ENCODE peak calls at places on chromosomes 7 and 10, in eight cellular contexts. One of them, this sample, is unnamed.

GRCh38 chr10:129774082-129774735 is 189.9 kb downstream of the EBF3 start:
- DNase-seq in transverse colon: no peak
- DNase-seq in naive thymus-derived CD4-positive, alpha-beta T cell: no peak
- DNase-seq in CD4-positive, CD25-positive, alpha-beta regulatory T cell: no peak
- DNase-seq in body of pancreas: no peak
- DNase-seq in left ventricle myocardium inferior: no peak
- DNase-seq in heart left ventricle: no peak
- DNase-seq in breast epithelium: no peak
- DNase-seq in this sample: peak

GRCh38 chr7:7183061-7183832 is 903 bp downstream of the C1GALT1 start:
- DNase-seq in transverse colon: peak
- DNase-seq in naive thymus-derived CD4-positive, alpha-beta T cell: peak
- DNase-seq in CD4-positive, CD25-positive, alpha-beta regulatory T cell: peak
- DNase-seq in body of pancreas: peak
- DNase-seq in left ventricle myocardium inferior: peak
- DNase-seq in heart left ventricle: peak
- DNase-seq in breast epithelium: peak
- DNase-seq in this sample: peak

GRCh38 chr7:17233643-17234397 is 64.6 kb upstream of the AHR start:
- DNase-seq in transverse colon: no peak
- DNase-seq in naive thymus-derived CD4-positive, alpha-beta T cell: peak
- DNase-seq in CD4-positive, CD25-positive, alpha-beta regulatory T cell: peak
- DNase-seq in body of pancreas: no peak
- DNase-seq in left ventricle myocardium inferior: no peak
- DNase-seq in heart left ventricle: no peak
- DNase-seq in breast epithelium: no peak
- DNase-seq in this sample: no peak

GRCh38 chr10:87860156-87860795 is 3.1 kb downstream of the KLLN start:
- DNase-seq in transverse colon: no peak
- DNase-seq in naive thymus-derived CD4-positive, alpha-beta T cell: peak
- DNase-seq in CD4-positive, CD25-positive, alpha-beta regulatory T cell: peak
- DNase-seq in body of pancreas: peak
- DNase-seq in left ventricle myocardium inferior: no peak
- DNase-seq in heart left ventricle: no peak
- DNase-seq in breast epithelium: no peak
- DNase-seq in this sample: peak

GRCh38 chr10:7483848-7484247 is 73.0 kb upstream of the SFMBT2 start:
- DNase-seq in transverse colon: no peak
- DNase-seq in naive thymus-derived CD4-positive, alpha-beta T cell: peak
- DNase-seq in CD4-positive, CD25-positive, alpha-beta regulatory T cell: peak
- DNase-seq in body of pancreas: no peak
- DNase-seq in left ventricle myocardium inferior: no peak
- DNase-seq in heart left ventricle: no peak
- DNase-seq in breast epithelium: no peak
- DNase-seq in this sample: no peak

GRCh38 chr10:4131407-4132215 is 346.6 kb upstream of the KLF6 start:
- DNase-seq in transverse colon: no peak
- DNase-seq in naive thymus-derived CD4-positive, alpha-beta T cell: peak
- DNase-seq in CD4-positive, CD25-positive, alpha-beta regulatory T cell: peak
- DNase-seq in body of pancreas: peak
- DNase-seq in left ventricle myocardium inferior: no peak
- DNase-seq in heart left ventricle: no peak
- DNase-seq in breast epithelium: no peak
- DNase-seq in this sample: no peak

GRCh38 chr7:157690833-157691382 is 354.1 kb downstream of the DNAJB6 start:
- DNase-seq in transverse colon: peak
- DNase-seq in naive thymus-derived CD4-positive, alpha-beta T cell: no peak
- DNase-seq in CD4-positive, CD25-positive, alpha-beta regulatory T cell: no peak
- DNase-seq in body of pancreas: peak
- DNase-seq in left ventricle myocardium inferior: peak
- DNase-seq in heart left ventricle: peak
- DNase-seq in breast epithelium: no peak
- DNase-seq in this sample: peak

GRCh38 chr7:1349351-1349761 is 109.9 kb downstream of the MICALL2 start:
- DNase-seq in transverse colon: no peak
- DNase-seq in naive thymus-derived CD4-positive, alpha-beta T cell: no peak
- DNase-seq in CD4-positive, CD25-positive, alpha-beta regulatory T cell: no peak
- DNase-seq in body of pancreas: no peak
- DNase-seq in left ventricle myocardium inferior: no peak
- DNase-seq in heart left ventricle: no peak
- DNase-seq in breast epithelium: no peak
- DNase-seq in this sample: no peak

GRCh38 chr10:119337796-119338432 is 130.5 kb downstream of the GRK5 start:
- DNase-seq in transverse colon: no peak
- DNase-seq in naive thymus-derived CD4-positive, alpha-beta T cell: no peak
- DNase-seq in CD4-positive, CD25-positive, alpha-beta regulatory T cell: no peak
- DNase-seq in body of pancreas: no peak
- DNase-seq in left ventricle myocardium inferior: no peak
- DNase-seq in heart left ventricle: no peak
- DNase-seq in breast epithelium: no peak
- DNase-seq in this sample: no peak

GRCh38 chr10:28801869-28802268 is 124.5 kb downstream of the BAMBI start:
- DNase-seq in transverse colon: no peak
- DNase-seq in naive thymus-derived CD4-positive, alpha-beta T cell: no peak
- DNase-seq in CD4-positive, CD25-positive, alpha-beta regulatory T cell: no peak
- DNase-seq in body of pancreas: peak
- DNase-seq in left ventricle myocardium inferior: no peak
- DNase-seq in heart left ventricle: no peak
- DNase-seq in breast epithelium: no peak
- DNase-seq in this sample: no peak

GRCh38 chr10:79103078-79103477 is 34.3 kb downstream of the ZMIZ1 start:
- DNase-seq in transverse colon: no peak
- DNase-seq in naive thymus-derived CD4-positive, alpha-beta T cell: no peak
- DNase-seq in CD4-positive, CD25-positive, alpha-beta regulatory T cell: no peak
- DNase-seq in body of pancreas: no peak
- DNase-seq in left ventricle myocardium inferior: no peak
- DNase-seq in heart left ventricle: no peak
- DNase-seq in breast epithelium: no peak
- DNase-seq in this sample: no peak

GRCh38 chr7:157484411-157485081 is 147.7 kb downstream of the DNAJB6 start:
- DNase-seq in transverse colon: no peak
- DNase-seq in naive thymus-derived CD4-positive, alpha-beta T cell: no peak
- DNase-seq in CD4-positive, CD25-positive, alpha-beta regulatory T cell: no peak
- DNase-seq in body of pancreas: no peak
- DNase-seq in left ventricle myocardium inferior: no peak
- DNase-seq in heart left ventricle: no peak
- DNase-seq in breast epithelium: no peak
- DNase-seq in this sample: peak

GRCh38 chr10:4137299-4137698 is 352.3 kb upstream of the KLF6 start:
- DNase-seq in transverse colon: no peak
- DNase-seq in naive thymus-derived CD4-positive, alpha-beta T cell: no peak
- DNase-seq in CD4-positive, CD25-positive, alpha-beta regulatory T cell: no peak
- DNase-seq in body of pancreas: no peak
- DNase-seq in left ventricle myocardium inferior: no peak
- DNase-seq in heart left ventricle: no peak
- DNase-seq in breast epithelium: no peak
- DNase-seq in this sample: no peak

GRCh38 chr10:104257235-104257634 is 2.5 kb downstream of the GSTO1 start:
- DNase-seq in transverse colon: no peak
- DNase-seq in naive thymus-derived CD4-positive, alpha-beta T cell: no peak
- DNase-seq in CD4-positive, CD25-positive, alpha-beta regulatory T cell: no peak
- DNase-seq in body of pancreas: no peak
- DNase-seq in left ventricle myocardium inferior: no peak
- DNase-seq in heart left ventricle: no peak
- DNase-seq in breast epithelium: no peak
- DNase-seq in this sample: no peak

DNA sequence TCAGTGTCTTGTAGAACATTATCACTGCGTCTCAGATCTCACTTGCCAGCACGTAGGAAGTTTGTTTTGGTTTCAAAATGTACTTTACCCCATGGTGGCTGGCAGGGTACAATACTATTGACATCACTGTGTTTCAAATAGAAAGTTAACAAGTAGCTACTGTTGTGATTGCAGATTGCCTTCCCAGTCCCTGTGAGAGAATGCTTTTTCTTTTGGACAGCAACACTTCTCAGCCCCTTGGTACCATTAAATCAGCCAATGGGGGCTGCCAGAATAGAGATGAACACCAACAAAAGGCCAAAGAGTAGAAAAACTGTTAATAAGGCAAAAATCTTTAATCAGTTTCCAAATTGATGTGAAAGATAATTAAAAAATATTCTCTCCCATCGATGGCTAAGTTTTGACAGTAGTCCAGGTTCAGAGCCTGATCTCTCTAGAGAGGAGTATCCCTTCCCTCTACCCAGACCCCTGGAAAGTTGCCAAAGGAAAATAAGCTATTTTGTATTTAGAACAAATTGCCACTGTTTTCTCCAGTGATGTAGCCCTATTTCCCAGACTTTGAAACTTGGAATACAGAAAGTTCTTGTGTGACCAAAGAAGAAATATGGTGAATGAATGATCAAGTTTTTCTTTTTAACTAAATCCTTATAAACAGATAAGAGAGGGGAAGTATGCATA is 34.9 kb downstream of the SMNDC1 start:
- DNase-seq in transverse colon: peak
- DNase-seq in naive thymus-derived CD4-positive, alpha-beta T cell: peak
- DNase-seq in CD4-positive, CD25-positive, alpha-beta regulatory T cell: peak
- DNase-seq in body of pancreas: peak
- DNase-seq in left ventricle myocardium inferior: no peak
- DNase-seq in heart left ventricle: peak
- DNase-seq in breast epithelium: no peak
- DNase-seq in this sample: no peak
- H3K4me3 ChIP-seq in transverse colon: peak
- H3K4me3 ChIP-seq in naive thymus-derived CD4-positive, alpha-beta T cell: peak
- H3K4me3 ChIP-seq in CD4-positive, CD25-positive, alpha-beta regulatory T cell: peak
- H3K4me3 ChIP-seq in body of pancreas: no peak
- H3K4me3 ChIP-seq in left ventricle myocardium inferior: peak
- H3K4me3 ChIP-seq in heart left ventricle: peak
- H3K4me3 ChIP-seq in breast epithelium: peak
- H3K4me3 ChIP-seq in this sample: no peak

DNA sequence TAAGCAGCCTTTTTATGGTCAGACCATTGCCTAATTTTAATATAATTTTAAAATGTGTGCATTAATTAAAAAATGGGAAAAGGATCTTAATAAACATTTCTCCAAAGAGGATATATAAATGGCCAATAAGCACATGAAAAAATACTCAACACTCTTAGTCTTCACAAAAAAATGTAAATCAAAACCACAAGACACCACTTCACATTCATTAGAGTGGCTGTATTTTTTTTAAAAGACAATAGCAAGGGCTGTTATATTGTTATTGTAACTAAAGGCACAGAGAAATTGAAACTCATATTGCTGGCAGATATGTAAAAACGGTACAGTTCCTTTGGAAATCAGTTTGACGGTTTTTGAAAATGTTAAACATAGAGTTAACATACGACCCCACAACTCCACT is 3.2 kb upstream of the CROT start:
- DNase-seq in transverse colon: no peak
- DNase-seq in naive thymus-derived CD4-positive, alpha-beta T cell: no peak
- DNase-seq in CD4-positive, CD25-positive, alpha-beta regulatory T cell: no peak
- DNase-seq in body of pancreas: no peak
- DNase-seq in left ventricle myocardium inferior: no peak
- DNase-seq in heart left ventricle: no peak
- DNase-seq in breast epithelium: no peak
- DNase-seq in this sample: no peak
- H3K27ac ChIP-seq in transverse colon: no peak
- H3K27ac ChIP-seq in naive thymus-derived CD4-positive, alpha-beta T cell: no peak
- H3K27ac ChIP-seq in CD4-positive, CD25-positive, alpha-beta regulatory T cell: no peak
- H3K27ac ChIP-seq in body of pancreas: no peak
- H3K27ac ChIP-seq in left ventricle myocardium inferior: no peak
- H3K27ac ChIP-seq in heart left ventricle: no peak
- H3K27ac ChIP-seq in breast epithelium: no peak
- H3K27ac ChIP-seq in this sample: no peak

GRCh38 chr7:151459726-151460473 is 20.0 kb upstream of the CRYGN start:
- DNase-seq in transverse colon: peak
- DNase-seq in naive thymus-derived CD4-positive, alpha-beta T cell: no peak
- DNase-seq in CD4-positive, CD25-positive, alpha-beta regulatory T cell: no peak
- DNase-seq in body of pancreas: peak
- DNase-seq in left ventricle myocardium inferior: peak
- DNase-seq in heart left ventricle: peak
- DNase-seq in breast epithelium: peak
- DNase-seq in this sample: peak
- H3K4me3 ChIP-seq in transverse colon: peak
- H3K4me3 ChIP-seq in naive thymus-derived CD4-positive, alpha-beta T cell: no peak
- H3K4me3 ChIP-seq in CD4-positive, CD25-positive, alpha-beta regulatory T cell: no peak
- H3K4me3 ChIP-seq in body of pancreas: no peak
- H3K4me3 ChIP-seq in left ventricle myocardium inferior: peak
- H3K4me3 ChIP-seq in heart left ventricle: peak
- H3K4me3 ChIP-seq in breast epithelium: peak
- H3K4me3 ChIP-seq in this sample: no peak

GRCh38 chr10:73836427-73836826 is 25.0 kb upstream of the NDST2 start:
- DNase-seq in transverse colon: no peak
- DNase-seq in naive thymus-derived CD4-positive, alpha-beta T cell: no peak
- DNase-seq in CD4-positive, CD25-positive, alpha-beta regulatory T cell: no peak
- DNase-seq in body of pancreas: no peak
- DNase-seq in left ventricle myocardium inferior: no peak
- DNase-seq in heart left ventricle: no peak
- DNase-seq in breast epithelium: no peak
- DNase-seq in this sample: no peak

GRCh38 chr10:73839276-73839966 is 28.0 kb upstream of the NDST2 start:
- DNase-seq in transverse colon: no peak
- DNase-seq in naive thymus-derived CD4-positive, alpha-beta T cell: no peak
- DNase-seq in CD4-positive, CD25-positive, alpha-beta regulatory T cell: no peak
- DNase-seq in body of pancreas: no peak
- DNase-seq in left ventricle myocardium inferior: no peak
- DNase-seq in heart left ventricle: no peak
- DNase-seq in breast epithelium: no peak
- DNase-seq in this sample: no peak

GRCh38 chr10:73837072-73837471 is 25.7 kb upstream of the NDST2 start:
- DNase-seq in transverse colon: no peak
- DNase-seq in naive thymus-derived CD4-positive, alpha-beta T cell: no peak
- DNase-seq in CD4-positive, CD25-positive, alpha-beta regulatory T cell: no peak
- DNase-seq in body of pancreas: no peak
- DNase-seq in left ventricle myocardium inferior: no peak
- DNase-seq in heart left ventricle: no peak
- DNase-seq in breast epithelium: no peak
- DNase-seq in this sample: no peak

GRCh38 chr10:73838827-73839226 is 27.4 kb upstream of the NDST2 start:
- DNase-seq in transverse colon: no peak
- DNase-seq in naive thymus-derived CD4-positive, alpha-beta T cell: no peak
- DNase-seq in CD4-positive, CD25-positive, alpha-beta regulatory T cell: no peak
- DNase-seq in body of pancreas: no peak
- DNase-seq in left ventricle myocardium inferior: no peak
- DNase-seq in heart left ventricle: no peak
- DNase-seq in breast epithelium: no peak
- DNase-seq in this sample: no peak

GRCh38 chr10:73838008-73838567 is 26.7 kb upstream of the NDST2 start:
- DNase-seq in transverse colon: no peak
- DNase-seq in naive thymus-derived CD4-positive, alpha-beta T cell: no peak
- DNase-seq in CD4-positive, CD25-positive, alpha-beta regulatory T cell: no peak
- DNase-seq in body of pancreas: no peak
- DNase-seq in left ventricle myocardium inferior: no peak
- DNase-seq in heart left ventricle: no peak
- DNase-seq in breast epithelium: no peak
- DNase-seq in this sample: no peak
- H3K27ac ChIP-seq in transverse colon: no peak
- H3K27ac ChIP-seq in naive thymus-derived CD4-positive, alpha-beta T cell: no peak
- H3K27ac ChIP-seq in CD4-positive, CD25-positive, alpha-beta regulatory T cell: no peak
- H3K27ac ChIP-seq in body of pancreas: no peak
- H3K27ac ChIP-seq in left ventricle myocardium inferior: no peak
- H3K27ac ChIP-seq in heart left ventricle: no peak
- H3K27ac ChIP-seq in breast epithelium: peak
- H3K27ac ChIP-seq in this sample: no peak